ENCODE peak calls at places on chromosomes 16 and 17, in four cellular contexts. One of them, this sample, is unnamed.
A peak's percentile ranks its signal among the peaks of the same experiment; 100 is the strongest.

GRCh38 chr17:46056800-46057304 is 57.8 kb downstream of the STH start:
- DNase-seq in HCT116: peak; percentile 45
- DNase-seq in HepG2: no peak
- DNase-seq in K562: no peak
- DNase-seq in this sample: no peak

GRCh38 chr17:10907370-10907769 is 69.5 kb upstream of the PIRT start:
- DNase-seq in HCT116: no peak
- DNase-seq in HepG2: no peak
- DNase-seq in K562: no peak
- DNase-seq in this sample: no peak

GRCh38 chr16:83956336-83957289 is 3.6 kb downstream of the OSGIN1 start:
- DNase-seq in HCT116: peak; percentile 75
- DNase-seq in HepG2: peak; percentile 70
- DNase-seq in K562: peak; percentile 82
- DNase-seq in this sample: peak; percentile 45

GRCh38 chr17:78159575-78160158 is 8.7 kb upstream of the SYNGR2 start:
- DNase-seq in HCT116: no peak
- DNase-seq in HepG2: peak; percentile 90
- DNase-seq in K562: no peak
- DNase-seq in this sample: no peak

GRCh38 chr17:56834380-56835258 is 668 bp downstream of the DGKE start:
- DNase-seq in HCT116: no peak
- DNase-seq in HepG2: peak; percentile 59
- DNase-seq in K562: peak; percentile 51
- DNase-seq in this sample: no peak

GRCh38 chr16:31008154-31008950 is 2.1 kb downstream of the STX1B start:
- DNase-seq in HCT116: no peak
- DNase-seq in HepG2: no peak
- DNase-seq in K562: no peak
- DNase-seq in this sample: no peak

GRCh38 chr17:80705988-80706387 is 161.3 kb downstream of the RPTOR start:
- DNase-seq in HCT116: no peak
- DNase-seq in HepG2: no peak
- DNase-seq in K562: no peak
- DNase-seq in this sample: no peak

GRCh38 chr17:64779344-64780095 is 117.4 kb upstream of the SMURF2 start:
- DNase-seq in HCT116: no peak
- DNase-seq in HepG2: no peak
- DNase-seq in K562: no peak
- DNase-seq in this sample: no peak

GRCh38 chr16:78648517-78648916 is 549.1 kb downstream of the WWOX start:
- DNase-seq in HCT116: no peak
- DNase-seq in HepG2: no peak
- DNase-seq in K562: no peak
- DNase-seq in this sample: no peak

GRCh38 chr17:8477653-8478441 is 42.2 kb downstream of the NDEL1 start:
- DNase-seq in HCT116: no peak
- DNase-seq in HepG2: peak; percentile 30
- DNase-seq in K562: no peak
- DNase-seq in this sample: no peak

GRCh38 chr17:67174190-67174589 is 70.8 kb downstream of the HELZ start:
- DNase-seq in HCT116: no peak
- DNase-seq in HepG2: no peak
- DNase-seq in K562: no peak
- DNase-seq in this sample: no peak

GRCh38 chr17:37092041-37092440 is 143.3 kb downstream of the AATF start:
- DNase-seq in HCT116: no peak
- DNase-seq in HepG2: peak; percentile 17
- DNase-seq in K562: no peak
- DNase-seq in this sample: no peak

GRCh38 chr17:1750628-1751027 is 8.0 kb downstream of the SERPINF2 start:
- DNase-seq in HCT116: no peak
- DNase-seq in HepG2: no peak
- DNase-seq in K562: no peak
- DNase-seq in this sample: no peak

GRCh38 chr17:27667656-27668487 is 36.9 kb downstream of the LGALS9 start:
- DNase-seq in HCT116: no peak
- DNase-seq in HepG2: no peak
- DNase-seq in K562: no peak
- DNase-seq in this sample: no peak

GRCh38 chr17:28741358-28742349 is 2.2 kb upstream of the TRAF4 start:
- DNase-seq in HCT116: no peak
- DNase-seq in HepG2: no peak
- DNase-seq in K562: peak; percentile 20
- DNase-seq in this sample: no peak

GRCh38 chr17:28745052-28745776 is 1.4 kb downstream of the TRAF4 start:
- DNase-seq in HCT116: no peak
- DNase-seq in HepG2: peak; percentile 90
- DNase-seq in K562: peak; percentile 41
- DNase-seq in this sample: no peak

GRCh38 chr17:28744104-28744801 is 442 bp downstream of the TRAF4 start:
- DNase-seq in HCT116: no peak
- DNase-seq in HepG2: peak; percentile 71
- DNase-seq in K562: peak; percentile 87
- DNase-seq in this sample: no peak

GRCh38 chr17:28744802-28745051 is 916 bp downstream of the TRAF4 start:
- DNase-seq in HCT116: no peak
- DNase-seq in HepG2: no peak
- DNase-seq in K562: peak; percentile 20
- DNase-seq in this sample: no peak

GRCh38 chr17:28743243-28744103 is at the start of gene TRAF4:
- DNase-seq in HCT116: peak; percentile 79
- DNase-seq in HepG2: peak; percentile 73
- DNase-seq in K562: peak; percentile 90
- DNase-seq in this sample: no peak
- TF ChIP-seq CTCF in HCT116: no peak
- TF ChIP-seq CTCF in HepG2: no peak
- TF ChIP-seq CTCF in K562: no peak
- TF ChIP-seq CTCF in this sample: no peak

GRCh38 chr16:85526132-85526731 is 86.9 kb upstream of the GSE1 start:
- DNase-seq in HCT116: no peak
- DNase-seq in HepG2: peak; percentile 53
- DNase-seq in K562: no peak
- DNase-seq in this sample: no peak

GRCh38 chr16:85523602-85524364 is 89.3 kb upstream of the GSE1 start:
- DNase-seq in HCT116: no peak
- DNase-seq in HepG2: peak; percentile 82
- DNase-seq in K562: peak; percentile 82
- DNase-seq in this sample: no peak

GRCh38 chr16:85525464-85526117 is 87.5 kb upstream of the GSE1 start:
- DNase-seq in HCT116: no peak
- DNase-seq in HepG2: peak; percentile 61
- DNase-seq in K562: no peak
- DNase-seq in this sample: no peak

GRCh38 chr16:85524365-85524629 is 88.8 kb upstream of the GSE1 start:
- DNase-seq in HCT116: no peak
- DNase-seq in HepG2: peak; percentile 39
- DNase-seq in K562: no peak
- DNase-seq in this sample: no peak

DNA sequence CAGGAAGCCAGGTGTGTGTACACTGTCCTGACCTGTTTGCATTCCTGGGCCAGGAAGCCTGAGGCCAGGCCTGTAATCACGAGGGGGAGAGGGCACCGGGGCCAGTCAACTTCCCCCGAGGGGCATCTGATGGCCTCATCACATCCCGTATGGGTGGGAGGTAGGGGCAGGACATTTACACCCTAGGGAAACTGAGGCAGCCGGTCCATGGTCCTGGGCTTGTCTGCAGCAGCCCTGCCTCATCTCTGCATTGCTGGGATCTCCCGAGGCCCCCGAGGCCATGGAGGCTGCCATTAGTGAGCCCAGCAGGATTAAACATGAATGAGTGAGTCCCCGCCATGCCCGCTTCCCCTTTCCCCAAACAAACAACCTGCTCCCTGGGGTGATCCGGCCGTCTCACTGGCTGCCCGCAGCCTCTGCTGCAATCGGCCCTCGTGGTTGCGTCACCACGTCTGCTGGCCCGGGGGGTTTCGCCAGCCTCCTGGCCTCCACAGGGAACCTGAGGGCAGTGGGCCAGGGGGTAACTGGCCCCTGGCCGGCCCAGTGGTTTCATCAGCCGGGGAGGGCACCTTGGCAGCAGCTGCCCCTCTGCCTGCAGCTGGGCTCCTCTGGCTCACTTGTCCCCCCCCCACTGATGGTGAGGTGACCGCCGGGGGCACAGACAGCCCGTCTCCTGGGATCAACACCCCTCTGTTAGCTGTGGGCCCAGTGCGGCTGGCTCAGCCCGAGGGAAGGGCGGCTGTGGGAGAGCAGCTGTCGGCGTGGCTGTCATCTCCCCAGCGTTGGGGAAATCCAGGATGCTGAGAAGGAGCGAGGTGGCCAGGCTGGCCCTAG is 88.3 kb upstream of the GSE1 start:
- DNase-seq in HCT116: no peak
- DNase-seq in HepG2: peak; percentile 85
- DNase-seq in K562: no peak
- DNase-seq in this sample: no peak
- TF ChIP-seq TCF7L2 in HCT116: no peak
- TF ChIP-seq TCF7L2 in HepG2: no peak
- TF ChIP-seq TCF7L2 in K562: no peak
- TF ChIP-seq TCF7L2 in this sample: peak; percentile 44

GRCh38 chr17:58200024-58200633 is 7.6 kb downstream of the EPX start:
- DNase-seq in HCT116: peak; percentile 63
- DNase-seq in HepG2: peak; percentile 52
- DNase-seq in K562: peak; percentile 63
- DNase-seq in this sample: no peak
- TF ChIP-seq CTCF in HCT116: peak; percentile 90
- TF ChIP-seq CTCF in HepG2: peak; percentile 83
- TF ChIP-seq CTCF in K562: peak; percentile 79
- TF ChIP-seq CTCF in this sample: peak; percentile 60

GRCh38 chr16:16083421-16084156 is 134.2 kb downstream of the ABCC1 start:
- DNase-seq in HCT116: peak; percentile 18
- DNase-seq in HepG2: peak; percentile 61
- DNase-seq in K562: peak; percentile 58
- DNase-seq in this sample: no peak
- TF ChIP-seq TCF7L2 in HCT116: no peak
- TF ChIP-seq TCF7L2 in HepG2: no peak
- TF ChIP-seq TCF7L2 in K562: no peak
- TF ChIP-seq TCF7L2 in this sample: no peak

GRCh38 chr16:89244754-89245153 is 27.3 kb downstream of the ZNF778 start:
- DNase-seq in HCT116: no peak
- DNase-seq in HepG2: no peak
- DNase-seq in K562: no peak
- DNase-seq in this sample: no peak

GRCh38 chr16:89248196-89249005 is 30.9 kb downstream of the ZNF778 start:
- DNase-seq in HCT116: no peak
- DNase-seq in HepG2: no peak
- DNase-seq in K562: no peak
- DNase-seq in this sample: no peak

GRCh38 chr16:89246903-89247733 is 29.6 kb downstream of the ZNF778 start:
- DNase-seq in HCT116: peak; percentile 68
- DNase-seq in HepG2: peak; percentile 85
- DNase-seq in K562: peak; percentile 100
- DNase-seq in this sample: no peak

GRCh38 chr16:89243664-89244063 is 26.2 kb downstream of the ZNF778 start:
- DNase-seq in HCT116: no peak
- DNase-seq in HepG2: no peak
- DNase-seq in K562: no peak
- DNase-seq in this sample: no peak

GRCh38 chr16:89246383-89246902 is 28.9 kb downstream of the ZNF778 start:
- DNase-seq in HCT116: no peak
- DNase-seq in HepG2: peak; percentile 80
- DNase-seq in K562: no peak
- DNase-seq in this sample: no peak
- TF ChIP-seq CTCF in HCT116: no peak
- TF ChIP-seq CTCF in HepG2: no peak
- TF ChIP-seq CTCF in K562: no peak
- TF ChIP-seq CTCF in this sample: no peak

DNA sequence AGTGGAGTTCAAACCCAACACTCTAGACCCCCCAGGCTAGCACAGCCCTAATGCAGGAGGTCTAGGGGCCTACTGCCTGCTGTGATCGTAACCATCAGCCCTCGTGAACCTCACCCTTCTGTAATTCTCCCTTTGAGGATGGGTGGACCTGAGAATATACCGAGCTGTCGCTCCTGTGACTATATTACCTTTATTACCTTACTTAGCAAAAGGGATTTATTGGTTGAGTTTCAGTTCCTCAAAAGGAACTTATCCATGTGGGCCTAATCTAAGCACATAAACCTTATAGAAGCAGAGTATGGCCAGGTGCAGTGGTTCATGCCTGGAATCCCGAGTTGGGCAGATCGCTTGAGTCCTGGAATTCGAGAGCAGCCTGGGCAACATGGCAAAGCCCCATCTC is 19.2 kb upstream of the EMP2 start:
- DNase-seq in HCT116: no peak
- DNase-seq in HepG2: no peak
- DNase-seq in K562: no peak
- DNase-seq in this sample: no peak
- TF ChIP-seq TCF7L2 in HCT116: no peak
- TF ChIP-seq TCF7L2 in HepG2: no peak
- TF ChIP-seq TCF7L2 in K562: no peak
- TF ChIP-seq TCF7L2 in this sample: no peak

GRCh38 chr17:81960130-81960958 is 643 bp downstream of the NOTUM start:
- DNase-seq in HCT116: no peak
- DNase-seq in HepG2: no peak
- DNase-seq in K562: peak; percentile 40
- DNase-seq in this sample: no peak

GRCh38 chr17:81956607-81957589 is 4.1 kb downstream of the NOTUM start:
- DNase-seq in HCT116: no peak
- DNase-seq in HepG2: no peak
- DNase-seq in K562: no peak
- DNase-seq in this sample: no peak

GRCh38 chr17:81959362-81960129 is 1.4 kb downstream of the NOTUM start:
- DNase-seq in HCT116: no peak
- DNase-seq in HepG2: peak; percentile 40
- DNase-seq in K562: peak; percentile 86
- DNase-seq in this sample: no peak

GRCh38 chr17:81957691-81958432 is 3.1 kb downstream of the NOTUM start:
- DNase-seq in HCT116: no peak
- DNase-seq in HepG2: no peak
- DNase-seq in K562: no peak
- DNase-seq in this sample: no peak

DNA sequence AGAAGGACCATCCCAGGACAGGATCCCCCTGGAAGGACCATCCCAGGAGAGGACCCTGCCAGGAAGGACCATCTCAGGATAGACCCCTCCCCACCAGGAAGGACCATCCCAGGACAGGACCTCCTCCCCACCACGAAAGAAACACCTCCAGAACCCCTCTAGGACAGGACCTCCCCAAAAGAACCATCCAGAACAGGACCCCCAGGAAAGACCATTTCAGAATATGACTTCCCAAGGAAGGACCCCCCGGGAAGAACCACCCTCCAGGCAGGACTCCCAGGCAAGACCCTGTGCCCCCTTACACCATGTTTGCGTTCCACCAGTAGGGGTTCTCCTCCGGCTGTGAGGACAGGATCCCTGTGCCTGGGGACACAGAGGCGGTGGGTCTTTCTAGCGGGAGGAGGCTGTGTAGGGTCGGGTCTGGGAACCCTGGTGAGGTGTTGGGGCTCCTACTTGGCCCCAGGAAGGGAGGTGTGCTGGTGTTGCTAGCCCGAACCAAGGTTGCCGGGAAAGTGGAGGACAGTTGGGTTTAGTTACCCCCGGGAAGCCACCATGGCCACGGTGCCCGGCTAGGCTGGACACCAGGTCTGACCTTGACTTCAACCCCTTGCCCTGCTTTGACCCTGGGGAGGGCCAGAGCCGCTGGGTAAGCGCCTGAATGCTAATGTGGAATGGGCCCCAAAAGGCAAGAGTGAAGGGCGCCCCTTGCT is 2.2 kb downstream of the NOTUM start:
- DNase-seq in HCT116: no peak
- DNase-seq in HepG2: no peak
- DNase-seq in K562: peak; percentile 44
- DNase-seq in this sample: no peak
- TF ChIP-seq CTCF in HCT116: no peak
- TF ChIP-seq CTCF in HepG2: peak; percentile 29
- TF ChIP-seq CTCF in K562: peak; percentile 32
- TF ChIP-seq CTCF in this sample: no peak

This sample was measured in Panc1.